ENCODE peak calls at places on chromosomes 11 and 22, in nine cellular contexts. T, F, X, M, V, Y, Q, W and U are unnamed samples.

GRCh38 chr22:19634206-19634536 is 80.1 kb upstream of the SEPTIN5 start:
- DNase-seq in T (no peak), F (no peak), X (no peak), M (no peak), V (no peak), Y (no peak), Q (no peak), W (no peak), U (no peak)

GRCh38 chr11:35163707-35164496 is 24.9 kb downstream of the CD44 start:
- DNase-seq in T (no peak), F (no peak), X (no peak), M (no peak), V (peak; percentile 29), Y (no peak), Q (no peak), W (no peak), U (no peak)

GRCh38 chr22:21837184-21837979 is 30.1 kb downstream of the MAPK1 start:
- DNase-seq in T (no peak), F (no peak), X (no peak), M (peak; percentile 53), V (peak; percentile 37), Y (no peak), Q (peak; percentile 42), W (peak; percentile 22), U (peak; percentile 69)

GRCh38 chr11:45225277-45225676 is 60.9 kb downstream of the SYT13 start:
- DNase-seq in T (no peak), F (no peak), X (no peak), M (no peak), V (no peak), Y (no peak), Q (no peak), W (no peak), U (no peak)

GRCh38 chr22:31344369-31345330 is 1.5 kb downstream of the PATZ1 start:
- DNase-seq in T (peak; percentile 20), F (peak; percentile 4), X (no peak), M (no peak), V (peak; percentile 34), Y (peak; percentile 20), Q (no peak), W (no peak), U (no peak)

GRCh38 chr11:86671386-86672006 is 920 bp downstream of the ME3 start:
- DNase-seq in T (peak; percentile 53), F (peak; percentile 5), X (no peak), M (no peak), V (peak; percentile 85), Y (peak; percentile 51), Q (peak; percentile 61), W (no peak), U (no peak)

GRCh38 chr11:19553683-19554333 is 158.8 kb upstream of the NAV2 start:
- DNase-seq in T (peak; percentile 64), F (peak; percentile 61), X (peak; percentile 43), M (peak; percentile 13), V (peak; percentile 78), Y (peak; percentile 89), Q (peak; percentile 68), W (peak; percentile 92), U (peak; percentile 37)

GRCh38 chr11:2120359-2121100 is 18.7 kb downstream of the IGF2 start:
- DNase-seq in T (no peak), F (no peak), X (no peak), M (no peak), V (no peak), Y (no peak), Q (no peak), W (no peak), U (no peak)

GRCh38 chr22:49517721-49518120 is 310.0 kb downstream of the BRD1 start:
- DNase-seq in T (no peak), F (no peak), X (no peak), M (no peak), V (no peak), Y (no peak), Q (no peak), W (no peak), U (no peak)